ENCODE peak calls at places on chromosome 22, in seven cellular contexts. T is T-cell, X is GM20000, R is T follicular helper cell, D is NCI-H1417, S is activated gamma-delta T cell treated with Interleukin-2 at 50 U/mL for 16 hours, C is epithelial cell of esophagus. P is an unnamed sample.

GRCh38 chr22:41152902-41153301 is 52.2 kb upstream of the L3MBTL2 start:
- DNase-seq in T (no peak), X (no peak), R (no peak), D (no peak), S (no peak), C (no peak), P (no peak)

GRCh38 chr22:46047226-46047625 is 70.3 kb upstream of the WNT7B start:
- DNase-seq in T (no peak), X (no peak), R (no peak), D (no peak), S (no peak), C (no peak), P (no peak)

GRCh38 chr22:24089951-24090350 is 78.8 kb downstream of the CABIN1 start:
- DNase-seq in T (no peak), X (no peak), R (no peak), D (no peak), S (no peak), C (no peak), P (no peak)

GRCh38 chr22:49197986-49198704 is 629.5 kb downstream of the BRD1 start:
- DNase-seq in T (no peak), X (no peak), R (no peak), D (no peak), S (no peak), C (no peak), P (no peak)

GRCh38 chr22:42688241-42688913 is 32.3 kb downstream of the A4GALT start:
- DNase-seq in T (no peak), X (no peak), R (no peak), D (peak), S (no peak), C (peak), P (no peak)

GRCh38 chr22:36384766-36385400 is 2.9 kb downstream of the MYH9 start:
- DNase-seq in T (peak), X (no peak), R (peak), D (peak), S (peak), C (no peak), P (peak)

GRCh38 chr22:17851754-17852153 is 77.5 kb upstream of the BID start:
- DNase-seq in T (no peak), X (no peak), R (no peak), D (no peak), S (no peak), C (no peak), P (no peak)

GRCh38 chr22:19669570-19669969 is 44.7 kb upstream of the SEPTIN5 start:
- DNase-seq in T (no peak), X (no peak), R (no peak), D (no peak), S (no peak), C (no peak), P (no peak)

GRCh38 chr22:36184433-36185035 is 17.1 kb downstream of the APOL4 start:
- DNase-seq in T (no peak), X (no peak), R (no peak), D (peak), S (no peak), C (no peak), P (no peak)

GRCh38 chr22:21000215-21000986 is 1.5 kb downstream of the THAP7 start:
- DNase-seq in T (no peak), X (no peak), R (no peak), D (peak), S (no peak), C (peak), P (no peak)

GRCh38 chr22:48700566-48701295 is 1126.9 kb downstream of the BRD1 start:
- DNase-seq in T (no peak), X (no peak), R (no peak), D (no peak), S (no peak), C (no peak), P (no peak)

GRCh38 chr22:21624880-21625791 is 4.7 kb downstream of the YDJC start:
- DNase-seq in T (no peak), X (no peak), R (no peak), D (no peak), S (no peak), C (no peak), P (no peak)

GRCh38 chr22:22061085-22062077 is 78.8 kb upstream of the TOP3B start:
- DNase-seq in T (no peak), X (no peak), R (no peak), D (no peak), S (no peak), C (peak), P (peak)

GRCh38 chr22:37207981-37208380 is 4.3 kb downstream of the SSTR3 start:
- DNase-seq in T (no peak), X (no peak), R (no peak), D (no peak), S (peak), C (no peak), P (no peak)

GRCh38 chr22:17931400-17931825 is 92.9 kb downstream of the MICAL3 start:
- DNase-seq in T (no peak), X (no peak), R (no peak), D (no peak), S (no peak), C (peak), P (no peak)

GRCh38 chr22:37303821-37304274 is 21.5 kb downstream of the CYTH4 start:
- DNase-seq in T (no peak), X (no peak), R (no peak), D (no peak), S (peak), C (peak), P (no peak)

GRCh38 chr22:46813816-46814597 is 51.6 kb downstream of the TBC1D22A start:
- DNase-seq in T (no peak), X (no peak), R (no peak), D (no peak), S (no peak), C (peak), P (no peak)

GRCh38 chr22:46613606-46613997 is 6.6 kb upstream of the GRAMD4 start:
- DNase-seq in T (no peak), X (no peak), R (no peak), D (no peak), S (no peak), C (no peak), P (peak)

GRCh38 chr22:35506259-35506570 is 34.4 kb upstream of the RASD2 start:
- DNase-seq in T (no peak), X (no peak), R (no peak), D (no peak), S (no peak), C (peak), P (no peak)